ENCODE peak calls at places on chromosomes 11 and 22, in seven cellular contexts. K, O, A, S, W, Z and Y are unnamed samples.

GRCh38 chr11:105781807-105782206 is 171.9 kb downstream of the GRIA4 start:
- DNase-seq in K (no peak), O (no peak), A (no peak), S (no peak), W (no peak), Z (no peak), Y (no peak)

GRCh38 chr11:93529707-93530467 is 13.3 kb downstream of the SMCO4 start:
- DNase-seq in K (no peak), O (no peak), A (no peak), S (peak; percentile 41), W (no peak), Z (peak; percentile 59), Y (no peak)

GRCh38 chr11:35969089-35970046 is 25.5 kb downstream of the LDLRAD3 start:
- DNase-seq in K (no peak), O (no peak), A (no peak), S (peak; percentile 28), W (no peak), Z (peak; percentile 43), Y (no peak)

GRCh38 chr11:5689551-5689983 is at the start of gene TRIM22:
- DNase-seq in K (peak; percentile 45), O (no peak), A (peak; percentile 31), S (peak; percentile 87), W (peak; percentile 53), Z (peak; percentile 80), Y (peak; percentile 62)

GRCh38 chr22:20572132-20572802 is 64.9 kb downstream of the MED15 start:
- DNase-seq in K (no peak), O (no peak), A (no peak), S (no peak), W (no peak), Z (no peak), Y (no peak)

GRCh38 chr11:44936527-44936926 is 14.2 kb downstream of the TP53I11 start:
- DNase-seq in K (peak; percentile 84), O (no peak), A (peak; percentile 72), S (peak; percentile 74), W (peak; percentile 79), Z (peak; percentile 76), Y (peak; percentile 81)

GRCh38 chr22:20413217-20414058 is 19.5 kb downstream of the ZNF74 start:
- DNase-seq in K (no peak), O (no peak), A (no peak), S (no peak), W (no peak), Z (no peak), Y (no peak)

GRCh38 chr22:37896181-37896592 is 9.9 kb upstream of the MICALL1 start:
- DNase-seq in K (peak; percentile 67), O (no peak), A (no peak), S (peak; percentile 74), W (peak; percentile 78), Z (no peak), Y (no peak)

GRCh38 chr11:61138940-61139339 is 22.3 kb downstream of the VPS37C start:
- DNase-seq in K (no peak), O (no peak), A (peak; percentile 32), S (peak; percentile 88), W (no peak), Z (peak; percentile 80), Y (peak; percentile 90)

GRCh38 chr22:26777402-26777801 is 120.0 kb downstream of the MIAT start:
- DNase-seq in K (no peak), O (no peak), A (no peak), S (peak; percentile 21), W (no peak), Z (no peak), Y (peak; percentile 59)

GRCh38 chr11:30392221-30392784 is 69.4 kb downstream of the ARL14EP start:
- DNase-seq in K (no peak), O (no peak), A (no peak), S (peak; percentile 8), W (no peak), Z (peak; percentile 0), Y (peak; percentile 0)

GRCh38 chr11:113690619-113691569 is 15.2 kb downstream of the TMPRSS5 start:
- DNase-seq in K (no peak), O (no peak), A (peak; percentile 5), S (peak; percentile 77), W (no peak), Z (peak; percentile 73), Y (peak; percentile 88)

GRCh38 chr11:67504023-67504949 is 877 bp downstream of the PITPNM1 start:
- DNase-seq in K (no peak), O (no peak), A (no peak), S (peak; percentile 29), W (no peak), Z (peak; percentile 15), Y (peak; percentile 13)

GRCh38 chr11:11420512-11420911 is 67.5 kb upstream of the CSNK2A3 start:
- DNase-seq in K (no peak), O (no peak), A (no peak), S (no peak), W (no peak), Z (no peak), Y (no peak)

GRCh38 chr22:46070215-46070721 is 80.1 kb upstream of the PPARA start:
- DNase-seq in K (no peak), O (no peak), A (no peak), S (peak; percentile 47), W (no peak), Z (no peak), Y (peak; percentile 72)

GRCh38 chr11:23263466-23263865 is 403.2 kb upstream of the CCDC179 start:
- DNase-seq in K (no peak), O (no peak), A (no peak), S (no peak), W (no peak), Z (no peak), Y (peak; percentile 34)

GRCh38 chr22:50696251-50696798 is 23.7 kb downstream of the SHANK3 start:
- DNase-seq in K (no peak), O (no peak), A (no peak), S (no peak), W (no peak), Z (no peak), Y (no peak)

GRCh38 chr11:7688238-7688826 is 15.0 kb upstream of the CYB5R2 start:
- DNase-seq in K (no peak), O (no peak), A (no peak), S (peak; percentile 39), W (no peak), Z (peak; percentile 36), Y (peak; percentile 52)

GRCh38 chr11:77776455-77776854 is 44.1 kb downstream of the RSF1 start:
- DNase-seq in K (no peak), O (no peak), A (peak; percentile 4), S (no peak), W (no peak), Z (peak; percentile 31), Y (no peak)

GRCh38 chr22:30825711-30826505 is 131.2 kb downstream of the OSBP2 start:
- DNase-seq in K (no peak), O (no peak), A (no peak), S (no peak), W (no peak), Z (no peak), Y (no peak)

GRCh38 chr11:14902650-14903350 is 10.8 kb upstream of the CYP2R1 start:
- DNase-seq in K (no peak), O (no peak), A (no peak), S (peak; percentile 75), W (no peak), Z (peak; percentile 45), Y (peak; percentile 61)

GRCh38 chr22:38203090-38203810 is 1.5 kb downstream of the MAFF start:
- DNase-seq in K (no peak), O (no peak), A (no peak), S (no peak), W (no peak), Z (peak; percentile 34), Y (peak; percentile 44)

GRCh38 chr22:23414727-23415489 is 165.2 kb downstream of the IGLL1 start:
- DNase-seq in K (no peak), O (no peak), A (no peak), S (no peak), W (no peak), Z (no peak), Y (no peak)

GRCh38 chr11:1761110-1761856 is 2.4 kb downstream of the CTSD start:
- DNase-seq in K (no peak), O (no peak), A (no peak), S (no peak), W (no peak), Z (no peak), Y (no peak)

GRCh38 chr11:13462311-13462927 is 603 bp downstream of the BTBD10 start:
- DNase-seq in K (no peak), O (no peak), A (no peak), S (peak; percentile 20), W (no peak), Z (peak; percentile 23), Y (peak; percentile 20)

GRCh38 chr11:116787786-116788486 is at the start of gene ZPR1:
- DNase-seq in K (peak; percentile 92), O (peak; percentile 34), A (no peak), S (peak; percentile 58), W (peak; percentile 95), Z (peak; percentile 72), Y (peak; percentile 74)

GRCh38 chr11:130213979-130214281 is 54.3 kb downstream of the ST14 start:
- DNase-seq in K (no peak), O (no peak), A (no peak), S (no peak), W (no peak), Z (no peak), Y (no peak)

GRCh38 chr22:50536231-50536630 is 6.4 kb upstream of the TYMP start:
- DNase-seq in K (no peak), O (no peak), A (no peak), S (no peak), W (no peak), Z (no peak), Y (no peak)

GRCh38 chr11:65776710-65777141 is 4.0 kb downstream of the AP5B1 start:
- DNase-seq in K (no peak), O (no peak), A (no peak), S (no peak), W (no peak), Z (no peak), Y (no peak)

GRCh38 chr11:58567889-58568512 is 7.7 kb downstream of the LPXN start:
- DNase-seq in K (no peak), O (no peak), A (no peak), S (peak; percentile 64), W (no peak), Z (peak; percentile 65), Y (peak; percentile 49)

GRCh38 chr11:75195164-75195962 is 44.5 kb downstream of the SLCO2B1 start:
- DNase-seq in K (no peak), O (no peak), A (no peak), S (no peak), W (no peak), Z (no peak), Y (no peak)

GRCh38 chr11:27227744-27228143 is 135.3 kb downstream of the CCDC34 start:
- DNase-seq in K (no peak), O (no peak), A (no peak), S (no peak), W (no peak), Z (no peak), Y (no peak)

GRCh38 chr11:132439711-132440300 is 1069.4 kb downstream of the NTM start:
- DNase-seq in K (no peak), O (no peak), A (no peak), S (no peak), W (no peak), Z (peak; percentile 9), Y (peak; percentile 51)

GRCh38 chr11:65297026-65297667 is 17.5 kb upstream of the CDC42EP2 start:
- DNase-seq in K (no peak), O (no peak), A (no peak), S (no peak), W (no peak), Z (no peak), Y (no peak)

GRCh38 chr11:45106006-45106405 is 40.4 kb upstream of the PRDM11 start:
- DNase-seq in K (no peak), O (no peak), A (no peak), S (no peak), W (no peak), Z (no peak), Y (no peak)

GRCh38 chr11:65112551-65113360 is 1.1 kb downstream of the TM7SF2 start:
- DNase-seq in K (peak; percentile 73), O (no peak), A (no peak), S (peak; percentile 38), W (no peak), Z (peak; percentile 33), Y (peak; percentile 20)